ENCODE peak calls at places on chromosomes 4 and X, in six cellular contexts. R is A549, S is tibial nerve, V is endothelial cell of umbilical vein, G is suprapubic skin, T is esophagus squamous epithelium. E is an unnamed sample.

GRCh38 chr4:88240297-88240714 is 44.1 kb downstream of the PPM1K start:
- DNase-seq in R (no peak), S (peak; percentile 35), V (no peak), G (no peak), T (peak; percentile 2), E (peak; percentile 56)

GRCh38 chr4:1200425-1201035 is 28.1 kb upstream of the SPON2 start:
- DNase-seq in R (no peak), S (no peak), V (no peak), G (peak; percentile 78), T (no peak), E (peak; percentile 19)

GRCh38 chr4:150581611-150582010 is 340 bp upstream of the MAB21L2 start:
- DNase-seq in R (no peak), S (no peak), V (no peak), G (no peak), T (no peak), E (no peak)

GRCh38 chr4:37873383-37873782 is 17.5 kb upstream of the TBC1D1 start:
- DNase-seq in R (peak; percentile 25), S (no peak), V (no peak), G (no peak), T (no peak), E (no peak)

GRCh38 chr4:129014566-129015509 is 78.5 kb downstream of the SCLT1 start:
- DNase-seq in R (no peak), S (no peak), V (no peak), G (no peak), T (no peak), E (no peak)

GRCh38 chr4:154618708-154619315 is 6.4 kb upstream of the FGG start:
- DNase-seq in R (peak; percentile 35), S (peak; percentile 48), V (peak; percentile 52), G (no peak), T (no peak), E (peak; percentile 75)

GRCh38 chr4:59091376-59092142 is 1981.4 kb upstream of the IGFBP7 start:
- DNase-seq in R (no peak), S (no peak), V (no peak), G (peak; percentile 33), T (no peak), E (no peak)

GRCh38 chrX:13376857-13377441 is 57.1 kb upstream of the ATXN3L start:
- DNase-seq in R (no peak), S (peak; percentile 24), V (no peak), G (no peak), T (no peak), E (no peak)

GRCh38 chr4:145103496-145103895 is 5.4 kb downstream of the ABCE1 start:
- DNase-seq in R (no peak), S (no peak), V (no peak), G (no peak), T (no peak), E (no peak)

GRCh38 chrX:124211312-124211942 is 121.0 kb upstream of the TEX13D start:
- DNase-seq in R (peak; percentile 20), S (no peak), V (peak; percentile 12), G (no peak), T (no peak), E (no peak)

GRCh38 chr4:96170198-96170597 is 330.3 kb downstream of the PDHA2 start:
- DNase-seq in R (no peak), S (no peak), V (no peak), G (no peak), T (no peak), E (peak; percentile 64)

GRCh38 chr4:101818362-101818761 is 27.8 kb downstream of the BANK1 start:
- DNase-seq in R (no peak), S (no peak), V (no peak), G (no peak), T (no peak), E (no peak)

DNA sequence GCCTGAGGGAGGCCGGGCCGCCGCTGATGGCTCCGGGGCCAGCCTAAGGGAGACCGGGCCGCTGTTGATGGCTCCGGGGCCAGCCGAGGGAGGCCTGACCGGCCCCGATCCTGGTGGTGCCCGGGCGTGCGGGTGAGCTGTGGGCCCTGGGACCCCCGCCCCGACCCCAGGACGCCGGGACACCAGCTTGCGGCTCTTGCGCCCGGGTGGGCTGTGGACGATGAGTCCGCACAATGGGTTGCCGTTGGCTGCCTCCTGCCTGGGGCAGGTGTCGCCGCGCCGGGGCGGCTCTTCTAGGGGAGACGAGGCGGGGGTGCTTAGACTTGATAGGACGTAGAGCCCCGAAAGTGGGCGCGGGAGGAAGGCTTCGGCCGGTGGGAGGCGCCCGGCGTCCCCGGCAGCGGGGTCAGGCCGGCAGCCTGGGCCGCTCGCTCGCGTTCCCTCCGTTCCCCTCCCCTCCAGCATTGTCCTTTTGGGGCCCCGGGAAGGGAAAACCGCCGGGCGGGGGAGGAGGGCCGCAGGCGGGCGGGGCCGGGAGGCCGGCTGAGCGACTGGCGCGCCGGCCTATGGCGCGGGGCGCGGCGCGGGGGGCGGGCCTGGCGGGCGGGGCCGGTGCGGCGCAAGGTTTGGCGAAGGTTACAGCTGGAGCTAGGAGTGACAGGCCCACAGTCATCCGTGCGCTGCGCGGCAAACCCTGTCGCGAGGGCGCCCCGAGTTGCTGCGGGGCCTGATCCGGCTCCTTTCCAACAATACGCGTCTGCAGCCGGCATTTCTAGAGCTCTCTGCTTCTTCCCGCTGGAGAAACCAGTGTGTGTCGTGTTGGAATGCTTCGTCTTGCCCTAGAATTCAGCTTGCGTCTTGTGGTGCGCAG is 819 bp downstream of the KIAA0232 start:
- DNase-seq in R (peak; percentile 73), S (peak; percentile 76), V (peak; percentile 84), G (peak; percentile 91), T (no peak), E (peak; percentile 92)
- TF ChIP-seq POLR2A in R (peak; percentile 27), S (peak; percentile 54), V (no peak), G (no peak), T (peak; percentile 81), E (peak; percentile 42)

GRCh38 chrX:39853417-39853816 is 244.3 kb downstream of the BCOR start:
- DNase-seq in R (no peak), S (no peak), V (no peak), G (no peak), T (no peak), E (no peak)

GRCh38 chrX:39852496-39852895 is 245.3 kb downstream of the BCOR start:
- DNase-seq in R (no peak), S (no peak), V (no peak), G (no peak), T (no peak), E (no peak)

GRCh38 chrX:39856472-39857121 is 241.2 kb downstream of the BCOR start:
- DNase-seq in R (no peak), S (no peak), V (peak; percentile 49), G (no peak), T (no peak), E (no peak)

GRCh38 chrX:39855748-39856129 is 242.0 kb downstream of the BCOR start:
- DNase-seq in R (peak; percentile 28), S (no peak), V (peak; percentile 24), G (no peak), T (peak; percentile 7), E (no peak)

DNA sequence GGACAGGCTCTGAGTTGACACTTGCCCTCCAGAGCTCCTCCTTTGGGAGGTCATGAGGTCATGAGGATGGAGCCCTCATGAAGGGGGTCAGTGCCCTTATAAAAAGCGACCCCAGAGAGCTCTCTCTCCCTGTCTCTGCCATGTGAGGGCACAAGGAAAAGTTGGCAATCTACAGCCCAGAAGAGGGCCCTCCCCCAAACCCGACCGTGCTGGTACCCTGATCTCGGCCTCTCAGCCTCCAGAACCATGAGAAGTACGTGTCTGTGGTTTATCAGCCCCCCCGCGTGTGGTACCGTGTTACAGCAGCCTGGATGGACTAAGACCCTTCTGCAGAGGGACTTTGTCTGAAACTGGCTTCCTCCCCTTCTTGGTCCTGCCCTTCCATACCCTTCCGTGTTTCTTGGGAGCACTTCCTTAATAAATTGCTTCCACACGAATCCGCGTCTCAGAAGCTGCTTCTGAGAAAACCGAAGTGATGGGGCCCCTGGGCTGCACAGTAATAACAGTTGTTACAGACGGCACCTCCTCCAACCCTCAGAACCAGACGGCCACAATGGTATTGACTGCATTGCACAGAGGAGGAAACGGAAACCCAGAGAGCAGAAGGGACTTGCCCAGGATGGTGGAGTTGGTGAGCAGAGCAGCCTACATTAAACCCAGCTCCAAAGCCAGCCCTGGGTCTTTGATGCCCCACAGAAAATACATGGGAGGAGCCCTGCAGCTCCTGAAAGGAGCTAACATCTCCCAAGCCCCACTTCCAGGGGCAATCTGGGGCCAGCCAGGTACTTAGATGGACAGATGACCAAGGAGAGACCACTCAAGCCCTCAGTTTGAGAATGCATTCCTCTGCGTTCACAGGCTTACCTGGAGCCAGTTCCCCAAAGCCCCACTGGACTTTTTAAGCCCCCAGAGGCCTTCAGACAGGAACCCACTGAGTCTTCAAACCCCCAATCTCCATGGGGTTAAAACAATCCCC is 242.7 kb downstream of the BCOR start:
- DNase-seq in R (no peak), S (no peak), V (no peak), G (no peak), T (no peak), E (no peak)
- TF ChIP-seq POLR2A in R (no peak), S (no peak), V (no peak), G (no peak), T (no peak), E (no peak)

GRCh38 chrX:66021758-66022741 is 17.8 kb downstream of the VSIG4 start:
- DNase-seq in R (no peak), S (no peak), V (no peak), G (no peak), T (no peak), E (no peak)
- TF ChIP-seq POLR2A in R (no peak), S (no peak), V (no peak), G (no peak), T (no peak), E (no peak)

DNA sequence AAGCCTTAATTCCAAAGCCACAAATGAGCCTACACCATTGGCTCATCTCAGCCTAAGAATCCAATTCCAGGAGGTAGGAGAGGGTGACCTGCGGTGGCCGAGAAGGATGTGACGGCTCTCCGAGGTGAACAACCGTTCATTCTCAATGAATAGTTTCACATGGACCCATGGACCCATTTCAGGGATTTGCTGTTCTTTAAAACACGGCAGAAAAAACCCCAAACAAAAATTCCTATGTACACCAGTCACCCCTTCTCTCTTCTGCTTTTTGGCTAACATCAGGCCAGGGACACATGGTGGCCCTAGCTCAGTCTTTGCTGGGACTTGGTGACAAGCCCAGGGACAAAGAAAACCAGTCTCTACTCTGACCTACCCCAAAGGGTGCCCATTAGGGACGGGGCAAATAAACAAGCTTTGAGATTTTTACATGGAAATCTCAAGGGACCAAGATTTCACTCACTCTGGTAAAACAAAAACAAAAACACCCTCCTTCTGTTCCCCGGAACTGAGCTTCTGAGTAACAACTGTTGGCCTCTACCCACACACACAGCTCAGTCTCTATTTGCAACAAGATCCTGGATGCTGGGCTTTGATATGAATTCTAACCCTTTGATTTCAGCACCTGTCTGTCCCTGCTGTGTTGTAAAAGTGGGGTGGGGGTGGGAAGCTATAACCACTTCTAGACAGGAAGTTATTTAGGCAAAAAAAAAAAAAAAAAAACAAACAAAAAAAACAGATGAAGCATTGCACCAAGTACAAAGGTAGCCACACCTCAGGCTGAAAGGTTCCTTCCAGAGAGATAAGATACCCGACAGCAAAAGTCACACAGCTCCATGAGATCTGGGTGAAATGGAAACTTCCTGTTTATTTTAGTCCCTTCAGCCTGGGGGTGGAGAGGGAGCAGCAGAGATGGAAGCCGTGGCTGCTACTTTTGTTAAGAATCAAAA is 49.0 kb downstream of the DDX3X start:
- DNase-seq in R (no peak), S (no peak), V (no peak), G (no peak), T (no peak), E (no peak)
- TF ChIP-seq POLR2A in R (no peak), S (no peak), V (no peak), G (no peak), T (no peak), E (no peak)

E was measured in testis.